ENCODE peak calls at places on chromosomes 1 and 21, in four cellular contexts. U is keratinocyte, Q is right cardiac atrium, Y is heart right ventricle. M is an unnamed sample.

GRCh38 chr1:196317535-196318522 is 290.4 kb downstream of the KCNT2 start:
- DNase-seq in Q (peak), Y (peak), U (no peak), M (no peak)

GRCh38 chr1:182054698-182055326 is 6.7 kb downstream of the ZNF648 start:
- DNase-seq in Q (peak), U (no peak), Y (peak), M (no peak)

GRCh38 chr1:207892764-207893163 is 18.2 kb downstream of the CD34 start:
- DNase-seq in Y (no peak), Q (no peak), U (no peak), M (no peak)

GRCh38 chr1:6003568-6004411 is 11.6 kb upstream of the NPHP4 start:
- DNase-seq in Y (no peak), Q (no peak), U (no peak), M (no peak)

GRCh38 chr1:116990612-116991151 is 10.9 kb upstream of the CD101 start:
- DNase-seq in Y (peak), U (no peak), Q (peak), M (peak)

GRCh38 chr1:24289937-24290595 is 29.1 kb upstream of the GRHL3 start:
- DNase-seq in Y (peak), U (no peak), Q (peak), M (peak)

GRCh38 chr1:54497338-54497737 is 50.7 kb upstream of the ACOT11 start:
- DNase-seq in Q (no peak), Y (no peak), U (no peak), M (no peak)

GRCh38 chr1:227733309-227733705 is 1.8 kb downstream of the JMJD4 start:
- DNase-seq in U (no peak), Y (no peak), Q (peak), M (no peak)

GRCh38 chr1:155255243-155256100 is at the start of gene ENTREP3:
- DNase-seq in Y (peak), Q (peak), U (no peak), M (peak)

GRCh38 chr1:65264197-65264929 is 45.0 kb upstream of the DNAJC6 start:
- DNase-seq in U (no peak), Y (peak), Q (no peak), M (no peak)

GRCh38 chr1:29849038-29849750 is 612.9 kb downstream of the PTPRU start:
- DNase-seq in Y (no peak), Q (no peak), U (peak), M (no peak)

GRCh38 chr1:89945852-89946476 is 48.9 kb upstream of the ZNF326 start:
- DNase-seq in Q (no peak), Y (no peak), U (no peak), M (no peak)

GRCh38 chr1:23558872-23559135 is 497 bp downstream of the ID3 start:
- DNase-seq in U (no peak), Q (no peak), Y (no peak), M (no peak)

GRCh38 chr21:45592208-45592619 is 50.0 kb upstream of the SLC19A1 start:
- DNase-seq in Y (no peak), Q (no peak), U (no peak), M (no peak)

GRCh38 chr1:56304975-56305374 is 274.4 kb downstream of the PLPP3 start:
- DNase-seq in Y (peak), U (no peak), Q (peak), M (no peak)

GRCh38 chr1:71240656-71241055 is 159.8 kb upstream of the ZRANB2 start:
- DNase-seq in U (no peak), Q (no peak), Y (no peak), M (no peak)

GRCh38 chr1:227939791-227940771 is 7.7 kb downstream of the WNT9A start:
- DNase-seq in U (no peak), Q (peak), Y (no peak), M (no peak)

GRCh38 chr21:42564561-42564971 is 50.9 kb downstream of the SLC37A1 start:
- DNase-seq in Y (no peak), U (no peak), Q (peak), M (no peak)

GRCh38 chr21:42562258-42562657 is 48.6 kb downstream of the SLC37A1 start:
- DNase-seq in Y (no peak), U (no peak), Q (no peak), M (no peak)

GRCh38 chr21:42561742-42562141 is 48.1 kb downstream of the SLC37A1 start:
- DNase-seq in U (no peak), Q (peak), Y (no peak), M (no peak)

GRCh38 chr21:42562816-42563215 is 49.2 kb downstream of the SLC37A1 start:
- DNase-seq in U (no peak), Y (no peak), Q (peak), M (no peak)

DNA sequence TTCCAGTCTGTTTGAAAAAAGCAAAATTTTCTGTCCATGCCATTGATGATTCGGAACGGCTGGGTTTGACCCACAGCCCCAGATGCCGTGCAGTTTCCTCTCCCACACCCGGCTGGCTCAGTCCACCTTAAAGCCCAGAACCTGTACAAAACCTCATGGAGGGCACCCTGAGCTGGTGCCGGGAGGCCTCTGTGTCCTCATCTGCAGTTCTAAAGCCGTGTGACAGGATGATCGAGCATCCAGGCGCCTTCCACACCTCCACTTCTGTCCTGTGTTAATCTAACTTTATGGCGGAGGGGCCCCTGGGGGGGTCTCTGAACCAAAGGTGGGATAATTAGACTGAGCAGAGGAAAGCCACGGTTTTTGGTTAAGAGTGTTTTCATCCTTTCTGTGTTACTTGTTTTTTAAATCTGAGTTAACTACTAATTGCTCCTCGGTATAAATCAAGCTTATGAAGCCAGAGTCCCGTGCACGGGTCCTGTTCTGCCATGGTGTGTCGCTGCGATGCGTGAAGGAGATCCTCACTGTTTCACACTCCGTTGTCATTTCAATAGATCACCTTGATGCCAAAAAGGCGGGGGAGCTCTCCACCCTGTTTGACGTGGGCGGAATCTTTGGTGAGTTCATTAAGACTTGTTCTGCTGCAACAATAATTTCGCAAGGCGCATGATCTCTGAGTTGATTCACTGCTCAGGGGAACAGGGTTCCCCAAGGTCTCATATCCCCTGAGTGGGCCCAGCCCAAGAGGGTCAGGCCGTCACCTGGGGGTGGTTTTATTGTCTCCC is 49.8 kb downstream of the SLC37A1 start:
- DNase-seq in U (no peak), Q (peak), Y (no peak), M (no peak)
- H3K27ac ChIP-seq in U (no peak), Q (no peak), Y (no peak), M (no peak)

GRCh38 chr1:83499998-83500397 is 498.9 kb downstream of the TTLL7 start:
- DNase-seq in U (no peak), Q (no peak), Y (no peak), M (no peak)
- H3K27ac ChIP-seq in U (no peak), Q (no peak), Y (no peak), M (no peak)

GRCh38 chr1:112638109-112638426 is 18.4 kb downstream of the CAPZA1 start:
- DNase-seq in Q (no peak), U (no peak), Y (no peak), M (no peak)
- H3K27ac ChIP-seq in Q (no peak), U (peak), Y (no peak), M (peak)

GRCh38 chr1:145959957-145960467 is 2.2 kb upstream of the LIX1L start:
- DNase-seq in Q (no peak), Y (no peak), U (no peak), M (no peak)

GRCh38 chr1:145961109-145961424 is 3.2 kb upstream of the LIX1L start:
- DNase-seq in Q (no peak), Y (peak), U (no peak), M (peak)

GRCh38 chr1:145960468-145961108 is 2.8 kb upstream of the LIX1L start:
- DNase-seq in Y (peak), Q (peak), U (no peak), M (peak)

GRCh38 chr1:145962157-145963102 is 1.9 kb downstream of the ANKRD34A start:
- DNase-seq in U (no peak), Q (peak), Y (peak), M (peak)

DNA sequence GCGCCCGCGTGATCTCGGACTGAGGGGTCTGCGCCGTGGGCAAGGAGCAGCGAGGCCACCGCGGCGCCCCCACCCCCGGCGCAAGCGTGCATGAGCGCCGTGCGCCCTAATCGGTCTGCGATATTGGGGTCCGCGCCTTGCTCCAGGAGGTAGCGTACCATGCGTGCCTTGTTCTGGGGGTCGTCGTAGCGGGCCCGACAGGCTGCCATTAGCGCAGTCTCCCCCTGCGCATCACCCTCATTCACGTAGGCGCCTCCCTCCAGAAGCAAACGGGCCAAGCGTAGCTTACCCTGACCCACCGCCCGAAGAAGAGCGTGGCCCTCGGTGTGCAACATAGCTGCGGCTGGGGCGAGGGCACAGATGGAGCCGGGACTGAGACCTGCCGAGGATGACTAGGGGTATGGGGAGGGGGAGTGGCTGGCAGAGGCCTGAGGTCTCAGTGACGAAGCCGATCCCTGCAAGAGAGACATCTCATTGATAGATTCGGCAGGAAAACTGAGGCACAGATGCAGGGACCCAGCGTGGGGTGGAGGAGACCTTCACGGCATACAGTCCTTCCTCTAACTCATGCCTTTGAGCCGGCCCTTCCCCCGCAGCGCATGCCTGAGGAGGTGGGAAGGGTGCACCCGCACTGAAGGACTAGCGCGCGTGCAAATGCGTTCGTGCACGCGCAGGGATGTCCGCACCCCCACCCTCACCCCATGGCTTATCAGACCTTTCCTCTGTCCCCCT is 2.8 kb downstream of the ANKRD34A start:
- DNase-seq in U (no peak), Y (peak), Q (peak), M (peak)
- H3K27ac ChIP-seq in U (no peak), Y (peak), Q (peak), M (peak)

DNA sequence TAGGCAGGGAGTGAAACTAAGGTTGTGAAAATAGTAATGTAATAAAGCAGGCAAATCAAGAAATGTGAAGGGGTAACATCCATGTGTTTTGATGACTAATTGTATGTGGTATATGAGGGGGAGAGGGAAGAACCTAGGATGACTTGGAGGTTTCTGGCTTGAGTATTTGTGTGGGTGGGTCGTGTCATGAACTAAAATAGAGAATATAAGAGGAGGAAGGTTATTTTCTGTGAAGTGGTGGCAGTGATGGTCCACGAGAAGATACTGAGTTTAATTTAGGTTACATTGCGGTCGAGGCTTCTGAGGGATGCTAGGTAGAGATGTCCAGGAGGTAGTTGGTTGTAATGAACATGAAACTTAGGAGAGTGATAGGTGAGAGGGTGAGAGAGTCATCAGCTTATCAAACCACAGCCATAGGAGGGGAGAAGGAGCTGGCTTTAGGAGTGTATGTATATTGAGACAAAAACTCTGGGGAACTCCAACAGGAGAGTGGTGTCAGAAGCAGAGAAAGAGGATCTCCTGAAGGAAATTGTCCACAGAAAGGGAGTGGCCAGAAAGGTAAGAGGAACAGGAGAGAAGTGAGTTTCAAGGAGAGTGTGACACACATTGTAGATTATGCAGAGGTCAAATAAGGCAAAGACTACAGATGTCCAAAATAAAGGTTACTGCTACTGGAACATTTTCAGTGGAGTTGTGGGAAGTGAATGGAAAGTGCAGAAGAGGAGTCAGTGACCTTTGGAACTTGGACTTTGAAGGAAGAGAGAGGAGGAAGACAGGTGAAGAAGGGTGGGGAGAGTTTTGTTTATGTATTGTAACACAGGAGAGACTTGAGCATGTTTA is 89.0 kb upstream of the MACF1 start:
- DNase-seq in Y (no peak), U (no peak), Q (no peak), M (no peak)
- H3K27ac ChIP-seq in Y (no peak), U (peak), Q (no peak), M (no peak)

GRCh38 chr1:174413632-174414031 is 34.1 kb upstream of the GPR52 start:
- DNase-seq in Y (no peak), U (no peak), Q (no peak), M (no peak)
- H3K27ac ChIP-seq in Y (no peak), U (no peak), Q (no peak), M (no peak)

GRCh38 chr1:167293057-167293456 is 72.4 kb downstream of the POU2F1 start:
- DNase-seq in U (no peak), Q (no peak), Y (no peak), M (no peak)

GRCh38 chr1:167289063-167289442 is 68.4 kb downstream of the POU2F1 start:
- DNase-seq in Q (no peak), U (no peak), Y (no peak), M (no peak)

GRCh38 chr1:167291539-167292195 is 71.0 kb downstream of the POU2F1 start:
- DNase-seq in Q (no peak), Y (no peak), U (no peak), M (no peak)

GRCh38 chr1:167292216-167292615 is 71.5 kb downstream of the POU2F1 start:
- DNase-seq in Y (no peak), U (no peak), Q (no peak), M (no peak)

GRCh38 chr1:167288390-167289062 is 67.8 kb downstream of the POU2F1 start:
- DNase-seq in U (no peak), Y (no peak), Q (no peak), M (no peak)
- H3K27ac ChIP-seq in U (no peak), Y (no peak), Q (no peak), M (no peak)

DNA sequence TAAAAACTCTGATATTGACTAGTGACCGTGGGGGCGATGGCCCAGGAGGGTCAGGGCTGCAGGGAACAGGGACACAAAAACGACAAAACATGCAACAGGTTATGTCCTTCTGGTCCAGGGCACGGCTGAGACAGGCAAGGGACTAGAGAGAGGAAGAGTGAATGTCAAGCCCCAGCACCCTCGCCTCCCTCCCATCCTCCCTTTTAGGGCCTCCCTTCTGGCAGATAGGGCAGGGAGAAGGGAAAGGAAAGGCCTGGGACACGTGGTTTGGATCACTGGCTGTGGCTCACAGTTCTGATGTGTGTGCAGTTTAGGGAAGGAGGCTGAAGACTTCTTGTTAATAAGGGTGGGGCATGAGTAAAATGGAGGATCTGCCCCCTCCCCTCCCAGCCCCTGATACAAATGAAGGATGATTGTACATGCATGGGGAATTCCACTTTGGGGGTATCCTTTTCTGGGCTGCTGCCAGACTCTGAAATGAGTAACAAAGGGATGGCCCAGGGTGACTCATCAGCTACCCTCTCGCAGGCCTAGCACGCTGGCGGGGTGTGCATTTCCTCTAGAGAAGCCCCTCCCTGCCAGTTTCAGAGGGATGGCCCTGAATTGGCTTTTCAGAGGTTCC is 14.2 kb downstream of the CAPN2 start:
- DNase-seq in U (peak), Y (peak), Q (peak), M (peak)
- H3K27ac ChIP-seq in U (peak), Y (peak), Q (peak), M (peak)